ENCODE peak calls at places on chromosomes 7 and 10, in eight cellular contexts. I, M, O, F, S, C, G and H are unnamed samples.

GRCh38 chr10:32692174-32692573 is 246.2 kb downstream of the CCDC7 start:
- DNase-seq in I (peak; percentile 84), M (no peak), O (no peak), F (peak; percentile 76), S (no peak), C (no peak), G (peak; percentile 61), H (no peak)

GRCh38 chr7:66352071-66352470 is 146.9 kb downstream of the TPST1 start:
- DNase-seq in I (peak; percentile 36), M (no peak), O (no peak), F (no peak), S (no peak), C (no peak), G (peak; percentile 43), H (peak; percentile 33)

GRCh38 chr7:34995757-34996156 is 41.5 kb downstream of the DPY19L1 start:
- DNase-seq in I (no peak), M (no peak), O (no peak), F (no peak), S (no peak), C (no peak), G (no peak), H (no peak)

GRCh38 chr10:68550747-68551411 is 9.3 kb upstream of the TET1 start:
- DNase-seq in I (peak; percentile 45), M (peak; percentile 58), O (peak; percentile 75), F (peak; percentile 53), S (peak; percentile 59), C (peak; percentile 83), G (peak; percentile 72), H (peak; percentile 76)

GRCh38 chr7:105617280-105618015 is 36.2 kb upstream of the EFCAB10 start:
- DNase-seq in I (no peak), M (no peak), O (no peak), F (no peak), S (no peak), C (no peak), G (no peak), H (no peak)

GRCh38 chr7:88686468-88687229 is 72.9 kb upstream of the ZNF804B start:
- DNase-seq in I (no peak), M (no peak), O (no peak), F (no peak), S (no peak), C (no peak), G (no peak), H (no peak)

GRCh38 chr10:132234860-132235259 is 48.1 kb downstream of the DPYSL4 start:
- DNase-seq in I (no peak), M (no peak), O (no peak), F (no peak), S (no peak), C (no peak), G (no peak), H (no peak)

GRCh38 chr7:42661312-42661711 is 250.6 kb downstream of the C7orf25 start:
- DNase-seq in I (peak; percentile 62), M (no peak), O (no peak), F (peak; percentile 34), S (no peak), C (no peak), G (peak; percentile 51), H (no peak)

GRCh38 chr10:42979181-42979580 is 97.7 kb upstream of the RET start:
- DNase-seq in I (no peak), M (no peak), O (no peak), F (no peak), S (no peak), C (no peak), G (no peak), H (peak; percentile 10)

GRCh38 chr7:3149961-3150516 is 106.4 kb upstream of the CARD11 start:
- DNase-seq in I (no peak), M (no peak), O (no peak), F (no peak), S (peak; percentile 43), C (no peak), G (no peak), H (no peak)

GRCh38 chr10:96311180-96311697 is 7.0 kb downstream of the DNTT start:
- DNase-seq in I (no peak), M (no peak), O (no peak), F (no peak), S (no peak), C (no peak), G (no peak), H (no peak)

GRCh38 chr7:147915781-147916180 is 674.8 kb upstream of the C7orf33 start:
- DNase-seq in I (no peak), M (no peak), O (no peak), F (no peak), S (no peak), C (no peak), G (no peak), H (no peak)

GRCh38 chr10:31124852-31125251 is 93.2 kb upstream of the ZNF438 start:
- DNase-seq in I (no peak), M (no peak), O (no peak), F (no peak), S (no peak), C (no peak), G (no peak), H (no peak)